ENCODE peak calls at places on chromosome 9, in seven cellular contexts. L is esophagus mucosa; J is natural killer cell; B is CD4-positive, alpha-beta T cell; X is central memory CD8-positive, alpha-beta T cell; E is naive thymus-derived CD8-positive, alpha-beta T cell; I is DND-41. U is an unnamed sample.

GRCh38 chr9:87068177-87068845 is 121.0 kb upstream of the GAS1 start:
- ATAC-seq in L (no peak), J (no peak), B (no peak), X (no peak), E (no peak), I (no peak), U (no peak)

GRCh38 chr9:111803924-111804323 is 9.2 kb upstream of the SHOC1 start:
- ATAC-seq in L (no peak), J (no peak), B (no peak), X (no peak), E (no peak), I (no peak), U (no peak)

GRCh38 chr9:83280790-83281189 is 217.8 kb upstream of the RASEF start:
- ATAC-seq in L (no peak), J (no peak), B (no peak), X (no peak), E (no peak), I (no peak), U (no peak)

GRCh38 chr9:34072410-34072809 is 23.7 kb upstream of the UBAP2 start:
- ATAC-seq in L (peak; percentile 91), J (no peak), B (no peak), X (no peak), E (no peak), I (no peak), U (no peak)

GRCh38 chr9:91943447-91943846 is 6.6 kb downstream of the ROR2 start:
- ATAC-seq in L (no peak), J (no peak), B (no peak), X (no peak), E (no peak), I (no peak), U (no peak)

GRCh38 chr9:112252194-112252593 is 77.1 kb upstream of the SUSD1 start:
- ATAC-seq in L (no peak), J (no peak), B (no peak), X (no peak), E (no peak), I (no peak), U (no peak)

GRCh38 chr9:104795857-104796256 is 31.9 kb downstream of the NIPSNAP3B start:
- ATAC-seq in L (no peak), J (no peak), B (no peak), X (no peak), E (no peak), I (no peak), U (no peak)

GRCh38 chr9:137416563-137417151 is 6.3 kb downstream of the EXD3 start:
- ATAC-seq in L (peak; percentile 4), J (no peak), B (no peak), X (no peak), E (no peak), I (no peak), U (no peak)

GRCh38 chr9:131627846-131628820 is 82.8 kb downstream of the PRRT1B start:
- ATAC-seq in L (peak; percentile 70), J (peak; percentile 88), B (peak; percentile 86), X (peak; percentile 88), E (peak; percentile 85), I (no peak), U (peak; percentile 49)

GRCh38 chr9:68538200-68538599 is 2.5 kb downstream of the TMEM252 start:
- ATAC-seq in L (no peak), J (no peak), B (no peak), X (no peak), E (no peak), I (no peak), U (peak; percentile 78)

GRCh38 chr9:132986586-132986985 is 8.1 kb downstream of the GFI1B start:
- ATAC-seq in L (peak; percentile 39), J (no peak), B (no peak), X (no peak), E (no peak), I (no peak), U (no peak)

GRCh38 chr9:13125261-13125660 is 154.2 kb downstream of the MPDZ start:
- ATAC-seq in L (no peak), J (no peak), B (no peak), X (no peak), E (no peak), I (no peak), U (no peak)

GRCh38 chr9:124346347-124347163 is 68.7 kb downstream of the PSMB7 start:
- ATAC-seq in L (no peak), J (no peak), B (no peak), X (no peak), E (no peak), I (no peak), U (no peak)

GRCh38 chr9:7097040-7097715 is 339.4 kb downstream of the KDM4C start:
- ATAC-seq in L (peak; percentile 86), J (no peak), B (no peak), X (no peak), E (no peak), I (no peak), U (no peak)

GRCh38 chr9:131140550-131140949 is 15.2 kb downstream of the NUP214 start:
- ATAC-seq in L (no peak), J (no peak), B (no peak), X (no peak), E (no peak), I (no peak), U (no peak)

GRCh38 chr9:76316069-76316468 is 78.2 kb downstream of the RFK start:
- ATAC-seq in L (no peak), J (no peak), B (no peak), X (no peak), E (no peak), I (no peak), U (no peak)

GRCh38 chr9:684950-685340 is 156.6 kb upstream of the DMRT1 start:
- ATAC-seq in L (peak; percentile 52), J (no peak), B (no peak), X (no peak), E (no peak), I (no peak), U (no peak)

GRCh38 chr9:129038109-129038852 is 1.9 kb downstream of the MIGA2 start:
- ATAC-seq in L (peak; percentile 15), J (no peak), B (no peak), X (no peak), E (no peak), I (no peak), U (no peak)

GRCh38 chr9:137226338-137227056 is 805 bp upstream of the RNF224 start:
- ATAC-seq in L (peak; percentile 25), J (no peak), B (no peak), X (no peak), E (no peak), I (no peak), U (no peak)

U was measured in gastroesophageal sphincter.